ENCODE peak calls at places on chromosomes 7 and 10, in four cellular contexts. G is esophagus muscularis mucosa, M is lower lobe of right lung, D is sigmoid colon. P is an unnamed sample.
A peak's percentile ranks its signal among the peaks of the same experiment; 100 is the strongest.

GRCh38 chr10:125284875-125285597 is 124.7 kb upstream of the CTBP2 start:
- DNase-seq in G (peak; percentile 39), M (no peak), D (no peak), P (no peak)

GRCh38 chr10:86135191-86135590 is 231.4 kb downstream of the GRID1 start:
- DNase-seq in G (no peak), M (no peak), D (no peak), P (no peak)

GRCh38 chr10:104323085-104323484 is 15.2 kb downstream of the ITPRIP start:
- DNase-seq in G (no peak), M (no peak), D (peak; percentile 40), P (no peak)

GRCh38 chr7:130909161-130909836 is 175.3 kb upstream of the KLF14 start:
- DNase-seq in G (no peak), M (no peak), D (no peak), P (no peak)

GRCh38 chr7:18866359-18867036 is 250.9 kb downstream of the TWIST1 start:
- DNase-seq in G (no peak), M (no peak), D (peak; percentile 87), P (peak; percentile 66)

GRCh38 chr7:148963583-148964509 is 64.5 kb downstream of the PDIA4 start:
- DNase-seq in G (no peak), M (no peak), D (no peak), P (no peak)

GRCh38 chr7:55072251-55072650 is 53.4 kb downstream of the EGFR start:
- DNase-seq in G (no peak), M (no peak), D (no peak), P (no peak)

GRCh38 chr10:48377751-48378585 is 71.5 kb downstream of the MAPK8 start:
- DNase-seq in G (no peak), M (no peak), D (no peak), P (no peak)

GRCh38 chr7:101232141-101232821 is 5.3 kb downstream of the CLDN15 start:
- DNase-seq in G (no peak), M (peak; percentile 71), D (no peak), P (no peak)

GRCh38 chr10:44745920-44746319 is 165.2 kb upstream of the TMEM72 start:
- DNase-seq in G (no peak), M (no peak), D (no peak), P (no peak)

GRCh38 chr10:6667679-6668270 is 87.7 kb upstream of the PRKCQ start:
- DNase-seq in G (no peak), M (no peak), D (no peak), P (no peak)

GRCh38 chr7:107592361-107593024 is 12.4 kb downstream of the BCAP29 start:
- DNase-seq in G (no peak), M (no peak), D (no peak), P (no peak)

GRCh38 chr7:70384891-70385290 is 747.1 kb upstream of the GALNT17 start:
- DNase-seq in G (no peak), M (no peak), D (no peak), P (no peak)

GRCh38 chr10:96122824-96123223 is 7.3 kb upstream of the ZNF518A start:
- DNase-seq in G (no peak), M (no peak), D (no peak), P (no peak)

GRCh38 chr7:99143522-99143852 is 421 bp downstream of the SMURF1 start:
- DNase-seq in G (no peak), M (no peak), D (no peak), P (no peak)

GRCh38 chr7:151837285-151838042 is 39.5 kb downstream of the PRKAG2 start:
- DNase-seq in G (no peak), M (peak; percentile 42), D (no peak), P (no peak)

GRCh38 chr7:24963218-24963617 is 16.8 kb downstream of the OSBPL3 start:
- DNase-seq in G (no peak), M (peak; percentile 62), D (peak; percentile 67), P (peak; percentile 57)

GRCh38 chr7:36048902-36049240 is 104.2 kb upstream of the EEPD1 start:
- DNase-seq in G (no peak), M (no peak), D (no peak), P (no peak)

GRCh38 chr10:32939296-32940111 is 18.5 kb downstream of the ITGB1 start:
- DNase-seq in G (no peak), M (no peak), D (no peak), P (no peak)

GRCh38 chr10:90087197-90088007 is 386.0 kb downstream of the KIF20B start:
- DNase-seq in G (no peak), M (no peak), D (no peak), P (no peak)

GRCh38 chr7:23333671-23334246 is 34.6 kb downstream of the MALSU1 start:
- DNase-seq in G (no peak), M (no peak), D (no peak), P (peak; percentile 61)

GRCh38 chr7:140203556-140203955 is 26.8 kb upstream of the KDM7A start:
- DNase-seq in G (no peak), M (no peak), D (no peak), P (no peak)

GRCh38 chr7:31120800-31121513 is 68.8 kb downstream of the ADCYAP1R1 start:
- DNase-seq in G (peak; percentile 90), M (no peak), D (no peak), P (no peak)

GRCh38 chr7:17331891-17332501 is 33.5 kb downstream of the AHR start:
- DNase-seq in G (no peak), M (no peak), D (no peak), P (no peak)

GRCh38 chr10:6741561-6741960 is 161.5 kb upstream of the PRKCQ start:
- DNase-seq in G (no peak), M (no peak), D (no peak), P (no peak)

GRCh38 chr10:102675151-102675886 is 31.0 kb downstream of the TRIM8 start:
- DNase-seq in G (no peak), M (no peak), D (peak; percentile 54), P (no peak)

GRCh38 chr10:114754445-114755320 is 66.9 kb upstream of the FHIP2A start:
- DNase-seq in G (no peak), M (no peak), D (no peak), P (no peak)

GRCh38 chr7:130950741-130951140 is 216.7 kb upstream of the KLF14 start:
- DNase-seq in G (no peak), M (no peak), D (no peak), P (no peak)

GRCh38 chr10:50992972-50993766 is 81.1 kb upstream of the PRKG1 start:
- DNase-seq in G (no peak), M (peak; percentile 61), D (no peak), P (peak; percentile 15)

GRCh38 chr10:100518761-100519241 is 860 bp downstream of the SEC31B start:
- DNase-seq in G (no peak), M (peak; percentile 50), D (no peak), P (no peak)

GRCh38 chr7:139738101-139738489 is 39.7 kb downstream of the HIPK2 start:
- DNase-seq in G (no peak), M (no peak), D (no peak), P (no peak)

GRCh38 chr7:110600983-110601382 is 489.9 kb upstream of the LRRN3 start:
- DNase-seq in G (no peak), M (no peak), D (no peak), P (no peak)

GRCh38 chr10:80477813-80478212 is 23.7 kb downstream of the TSPAN14 start:
- DNase-seq in G (no peak), M (no peak), D (no peak), P (no peak)

GRCh38 chr7:13021971-13022370 is 334.5 kb downstream of the ARL4A start:
- DNase-seq in G (no peak), M (no peak), D (no peak), P (no peak)

GRCh38 chr10:127695431-127695830 is 41.6 kb upstream of the FOXI2 start:
- DNase-seq in G (no peak), M (no peak), D (no peak), P (no peak)

GRCh38 chr10:127690176-127690575 is 46.8 kb upstream of the FOXI2 start:
- DNase-seq in G (no peak), M (no peak), D (no peak), P (no peak)

GRCh38 chr10:127699311-127699710 is 37.7 kb upstream of the FOXI2 start:
- DNase-seq in G (no peak), M (no peak), D (no peak), P (no peak)

GRCh38 chr10:127694580-127695193 is 42.3 kb upstream of the FOXI2 start:
- DNase-seq in G (no peak), M (peak; percentile 66), D (no peak), P (no peak)
- TF ChIP-seq CTCF in G (no peak), M (peak; percentile 65), D (no peak), P (no peak)

DNA sequence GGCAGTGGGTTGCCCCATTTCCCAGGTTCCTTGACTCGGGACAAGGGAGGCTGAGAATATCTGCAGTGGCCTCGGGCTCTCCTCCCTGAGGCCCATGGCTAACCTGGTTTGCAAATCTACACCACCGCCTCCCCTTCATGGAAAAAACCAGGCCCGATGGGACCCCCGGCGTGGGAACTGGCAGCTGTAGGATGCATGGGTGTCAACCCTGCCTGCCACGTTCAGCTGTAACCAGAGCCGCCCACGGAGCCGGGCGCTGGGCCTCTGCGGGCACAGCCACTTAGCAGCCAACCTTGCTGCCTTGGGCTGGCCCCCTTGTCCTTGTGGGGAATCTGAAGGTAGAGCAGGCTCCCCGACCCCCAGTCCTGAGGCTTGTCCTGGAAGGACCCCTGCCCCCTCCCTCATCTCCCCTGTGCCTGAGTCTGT is 1.6 kb downstream of the PWWP2B start:
- DNase-seq in G (no peak), M (peak; percentile 54), D (peak; percentile 70), P (peak; percentile 74)
- H3K4me1 ChIP-seq in G (peaks cover 68% of the 10 kb centered on the region), M (peaks cover 66% of the 10 kb centered on the region), D (peaks cover 52% of the 10 kb centered on the region), P (peaks cover 45% of the 10 kb centered on the region)

GRCh38 chr10:123180691-123181090 is 26.5 kb downstream of the BUB3 start:
- DNase-seq in G (no peak), M (no peak), D (no peak), P (no peak)

GRCh38 chr10:123180101-123180500 is 25.9 kb downstream of the BUB3 start:
- DNase-seq in G (no peak), M (no peak), D (no peak), P (no peak)

DNA sequence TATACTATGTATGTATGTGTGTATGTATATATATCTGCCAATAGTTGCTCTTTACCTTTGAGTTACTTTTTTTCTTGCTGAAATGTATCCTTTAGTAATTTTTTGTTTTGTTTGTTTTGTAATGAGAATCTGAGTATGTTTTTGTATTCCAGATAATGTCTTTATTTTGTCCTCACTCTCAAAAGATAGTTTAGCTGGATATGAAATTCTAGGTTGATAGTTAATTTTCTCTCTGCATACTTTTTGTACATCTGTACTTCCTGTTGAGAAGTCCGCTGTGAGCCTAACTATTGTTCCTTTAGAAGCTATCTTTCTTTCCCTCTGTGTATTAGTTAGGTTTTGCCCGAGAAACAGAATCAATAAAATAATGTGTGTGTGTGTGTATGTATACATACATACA is 29.5 kb downstream of the BUB3 start:
- DNase-seq in G (no peak), M (no peak), D (no peak), P (no peak)
- H3K9me3 ChIP-seq in G (no peaks in the 10 kb centered on the region), M (peaks cover 17% of the 10 kb centered on the region), D (no peaks in the 10 kb centered on the region), P (peaks cover 22% of the 10 kb centered on the region)

GRCh38 chr7:143299346-143299745 is 11.2 kb downstream of the CASP2 start:
- DNase-seq in G (no peak), M (no peak), D (no peak), P (no peak)

GRCh38 chr7:143300959-143301617 is 12.9 kb downstream of the CASP2 start:
- DNase-seq in G (no peak), M (no peak), D (no peak), P (no peak)

GRCh38 chr7:143303733-143304132 is 12.2 kb upstream of the CLCN1 start:
- DNase-seq in G (no peak), M (no peak), D (no peak), P (no peak)

GRCh38 chr7:143296686-143297085 is 8.5 kb downstream of the CASP2 start:
- DNase-seq in G (no peak), M (no peak), D (no peak), P (no peak)

GRCh38 chr7:143299840-143300239 is 11.7 kb downstream of the CASP2 start:
- DNase-seq in G (no peak), M (no peak), D (no peak), P (no peak)
- TF ChIP-seq CTCF in G (peak; percentile 31), M (peak; percentile 56), D (peak; percentile 51), P (peak; percentile 49)

P was measured in psoas muscle.